ENCODE peak calls at places on chromosomes 5 and 9, in four cellular contexts. D, O, Z and T are unnamed samples. For H3K27me3, the result is how much of the 10 kb centered on the place peaks cover.

GRCh38 chr5:40736103-40736875 is 19.5 kb downstream of the TTC33 start:
- DNase-seq in D (peak), O (no peak), Z (peak), T (no peak)

GRCh38 chr5:178551059-178551458 is 39.1 kb downstream of the COL23A1 start:
- DNase-seq in D (peak), O (no peak), Z (no peak), T (no peak)

GRCh38 chr9:32589083-32589713 is 16.2 kb upstream of the NDUFB6 start:
- DNase-seq in D (peak), O (no peak), Z (peak), T (no peak)

GRCh38 chr5:67010684-67011409 is 185.8 kb downstream of the CD180 start:
- DNase-seq in D (no peak), O (no peak), Z (peak), T (no peak)

GRCh38 chr5:170219615-170220014 is 13.2 kb upstream of the C5orf58 start:
- DNase-seq in D (peak), O (no peak), Z (peak), T (no peak)

GRCh38 chr9:101449071-101449721 is 13.6 kb upstream of the ALDOB start:
- DNase-seq in D (peak), O (peak), Z (peak), T (peak)

GRCh38 chr5:14109771-14110170 is 33.4 kb upstream of the TRIO start:
- DNase-seq in D (peak), O (no peak), Z (no peak), T (no peak)

GRCh38 chr5:59760798-59761348 is 132.7 kb downstream of the PDE4D start:
- DNase-seq in D (peak), O (no peak), Z (peak), T (no peak)

GRCh38 chr9:133106511-133107244 is 14.4 kb downstream of the RALGDS start:
- DNase-seq in D (no peak), O (peak), Z (no peak), T (no peak)

GRCh38 chr9:34254966-34255825 is 73.9 kb downstream of the KIF24 start:
- DNase-seq in D (no peak), O (peak), Z (no peak), T (no peak)

GRCh38 chr5:158463971-158464370 is 605.0 kb upstream of the CLINT1 start:
- DNase-seq in D (no peak), O (peak), Z (no peak), T (no peak)

GRCh38 chr5:13606051-13606450 is 338.4 kb downstream of the DNAH5 start:
- DNase-seq in D (no peak), O (no peak), Z (no peak), T (no peak)

DNA sequence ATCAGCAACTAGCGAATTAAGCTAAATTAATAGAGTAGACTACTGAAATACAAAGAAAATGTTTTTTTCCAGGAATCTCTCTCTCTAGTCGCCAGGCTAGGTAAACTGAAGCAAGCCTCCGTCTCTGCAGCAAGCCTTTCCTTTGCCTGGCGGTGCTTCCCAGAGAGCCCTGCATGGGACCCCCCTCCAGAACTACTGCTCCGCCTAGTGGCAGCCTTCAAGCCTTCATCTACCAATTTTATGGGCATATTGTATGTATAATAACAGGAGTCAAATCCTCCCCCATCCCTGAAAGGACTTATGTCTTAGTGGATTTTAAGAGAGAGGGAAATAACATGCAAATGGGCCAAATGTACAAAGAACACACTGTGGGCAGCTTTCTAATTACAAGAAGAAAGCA is 241.9 kb downstream of the SAXO1 start:
- DNase-seq in D (peak), O (no peak), Z (peak), T (no peak)
- TF ChIP-seq CTCF in D (peak), O (no peak), Z (peak), T (no peak)

GRCh38 chr5:22837803-22838202 is 15.3 kb downstream of the CDH12 start:
- DNase-seq in D (no peak), O (no peak), Z (no peak), T (no peak)
- H3K27me3 ChIP-seq in D (under half), O (under half), Z (under half), T (under half)

GRCh38 chr5:8399471-8399870 is 530.5 kb downstream of the MTRR start:
- DNase-seq in D (no peak), O (no peak), Z (no peak), T (no peak)

GRCh38 chr5:8396756-8397155 is 527.8 kb downstream of the MTRR start:
- DNase-seq in D (no peak), O (no peak), Z (peak), T (no peak)

GRCh38 chr5:8391916-8392315 is 523.0 kb downstream of the MTRR start:
- DNase-seq in D (no peak), O (no peak), Z (no peak), T (no peak)

GRCh38 chr5:8394965-8395364 is 526.0 kb downstream of the MTRR start:
- DNase-seq in D (no peak), O (no peak), Z (no peak), T (no peak)
- TF ChIP-seq CTCF in D (no peak), O (no peak), Z (no peak), T (no peak)

GRCh38 chr5:1253456-1254105 is 28.4 kb downstream of the SLC6A18 start:
- DNase-seq in D (no peak), O (no peak), Z (no peak), T (no peak)
- H3K27me3 ChIP-seq in D (under half), O (under half), Z (under half), T (under half)

DNA sequence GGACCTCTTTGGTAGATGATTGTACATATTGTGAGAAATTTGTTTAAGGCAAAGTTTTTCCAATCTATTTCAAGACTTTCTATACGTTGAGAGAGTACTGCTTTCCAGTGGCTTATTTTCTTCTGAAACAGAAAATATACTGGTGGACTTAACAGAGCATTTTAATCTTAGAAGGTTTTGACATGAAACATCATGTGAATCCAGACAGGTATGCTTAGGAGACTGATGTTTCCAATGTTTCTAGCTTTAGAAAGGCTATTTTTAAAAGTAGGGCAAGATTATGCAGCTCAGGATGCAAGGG is 71.0 kb downstream of the PIK3R1 start:
- DNase-seq in D (no peak), O (no peak), Z (no peak), T (no peak)
- TF ChIP-seq CTCF in D (no peak), O (no peak), Z (no peak), T (peak)

GRCh38 chr9:97506264-97506663 is 4.8 kb downstream of the TMOD1 start:
- DNase-seq in D (no peak), O (no peak), Z (no peak), T (no peak)
- H3K27me3 ChIP-seq in D (half or more), O (under half), Z (under half), T (under half)